ENCODE peak calls at places on chromosomes 7 and 10, in seven cellular contexts. F is HCT116, C is H1, U is HepG2, Q is WTC11, T is HEK293T, O is GM12878. H is an unnamed sample.

GRCh38 chr7:12581897-12582296 is 11.4 kb downstream of the SCIN start:
- DNase-seq in F (no peak), C (no peak), U (no peak), Q (no peak), T (no peak), O (no peak), H (no peak)

GRCh38 chr10:121065330-121065729 is 214.2 kb downstream of the WDR11 start:
- DNase-seq in F (no peak), C (no peak), U (peak; percentile 58), Q (no peak), T (no peak), O (no peak), H (no peak)

GRCh38 chr10:66917104-66917503 is 8.7 kb upstream of the LRRTM3 start:
- DNase-seq in F (no peak), C (no peak), U (no peak), Q (no peak), T (no peak), O (no peak), H (no peak)

GRCh38 chr10:112490543-112490942 is 43.5 kb downstream of the VTI1A start:
- DNase-seq in F (peak; percentile 97), C (no peak), U (peak; percentile 97), Q (no peak), T (no peak), O (no peak), H (no peak)

GRCh38 chr10:124522131-124522902 is 60.7 kb downstream of the LHPP start:
- DNase-seq in F (no peak), C (no peak), U (no peak), Q (peak; percentile 8), T (no peak), O (no peak), H (no peak)

GRCh38 chr7:78326189-78326588 is 527.6 kb downstream of the PHTF2 start:
- DNase-seq in F (no peak), C (no peak), U (no peak), Q (no peak), T (no peak), O (no peak), H (no peak)

GRCh38 chr7:106021211-106022067 is 58.4 kb downstream of the CDHR3 start:
- DNase-seq in F (no peak), C (no peak), U (no peak), Q (peak; percentile 30), T (peak; percentile 18), O (no peak), H (no peak)

GRCh38 chr10:94205370-94205930 is 157.3 kb downstream of the NOC3L start:
- DNase-seq in F (no peak), C (no peak), U (no peak), Q (no peak), T (no peak), O (no peak), H (no peak)

GRCh38 chr7:105352018-105352612 is 36.6 kb downstream of the SRPK2 start:
- DNase-seq in F (no peak), C (no peak), U (no peak), Q (no peak), T (no peak), O (peak; percentile 93), H (no peak)

GRCh38 chr7:104982773-104983619 is 31.0 kb upstream of the KMT2E start:
- DNase-seq in F (no peak), C (no peak), U (no peak), Q (no peak), T (no peak), O (no peak), H (peak; percentile 44)

GRCh38 chr10:113612154-113612553 is 51.7 kb downstream of the NRAP start:
- DNase-seq in F (no peak), C (no peak), U (no peak), Q (no peak), T (no peak), O (no peak), H (no peak)

GRCh38 chr10:130010653-130011052 is 46.6 kb upstream of the EBF3 start:
- DNase-seq in F (no peak), C (no peak), U (no peak), Q (no peak), T (no peak), O (no peak), H (no peak)

GRCh38 chr10:27258838-27259532 is 18.4 kb upstream of the ACBD5 start:
- DNase-seq in F (no peak), C (no peak), U (no peak), Q (peak; percentile 54), T (no peak), O (no peak), H (no peak)

GRCh38 chr7:72391821-72392377 is 20.2 kb downstream of the CALN1 start:
- DNase-seq in F (no peak), C (no peak), U (no peak), Q (no peak), T (no peak), O (no peak), H (no peak)
- TF ChIP-seq SP1 in F (no peak), C (no peak), U (no peak), Q (no peak), T (no peak), O (no peak), H (no peak)

GRCh38 chr10:87590705-87591588 is 68.7 kb upstream of the PAPSS2 start:
- DNase-seq in F (no peak), C (no peak), U (peak; percentile 59), Q (no peak), T (no peak), O (no peak), H (no peak)

GRCh38 chr10:87589653-87590052 is 70.0 kb upstream of the PAPSS2 start:
- DNase-seq in F (no peak), C (no peak), U (peak; percentile 18), Q (no peak), T (no peak), O (no peak), H (no peak)

GRCh38 chr10:87591589-87591886 is 68.1 kb upstream of the PAPSS2 start:
- DNase-seq in F (no peak), C (no peak), U (no peak), Q (no peak), T (no peak), O (no peak), H (no peak)

GRCh38 chr10:87585565-87586514 is 73.8 kb upstream of the PAPSS2 start:
- DNase-seq in F (peak; percentile 70), C (no peak), U (peak; percentile 50), Q (no peak), T (peak; percentile 25), O (no peak), H (no peak)
- TF ChIP-seq SP1 in F (peak; percentile 59), C (no peak), U (no peak), Q (no peak), T (no peak), O (no peak), H (no peak)

GRCh38 chr10:74683067-74683466 is 143.3 kb upstream of the KAT6B start:
- DNase-seq in F (no peak), C (no peak), U (peak; percentile 4), Q (no peak), T (no peak), O (no peak), H (no peak)

GRCh38 chr10:74675527-74675926 is 150.9 kb upstream of the KAT6B start:
- DNase-seq in F (no peak), C (no peak), U (no peak), Q (no peak), T (no peak), O (no peak), H (no peak)

GRCh38 chr10:74681917-74682627 is 144.3 kb upstream of the KAT6B start:
- DNase-seq in F (no peak), C (no peak), U (no peak), Q (no peak), T (no peak), O (no peak), H (no peak)

GRCh38 chr10:74674892-74675291 is 151.5 kb upstream of the KAT6B start:
- DNase-seq in F (no peak), C (no peak), U (no peak), Q (no peak), T (no peak), O (no peak), H (no peak)

DNA sequence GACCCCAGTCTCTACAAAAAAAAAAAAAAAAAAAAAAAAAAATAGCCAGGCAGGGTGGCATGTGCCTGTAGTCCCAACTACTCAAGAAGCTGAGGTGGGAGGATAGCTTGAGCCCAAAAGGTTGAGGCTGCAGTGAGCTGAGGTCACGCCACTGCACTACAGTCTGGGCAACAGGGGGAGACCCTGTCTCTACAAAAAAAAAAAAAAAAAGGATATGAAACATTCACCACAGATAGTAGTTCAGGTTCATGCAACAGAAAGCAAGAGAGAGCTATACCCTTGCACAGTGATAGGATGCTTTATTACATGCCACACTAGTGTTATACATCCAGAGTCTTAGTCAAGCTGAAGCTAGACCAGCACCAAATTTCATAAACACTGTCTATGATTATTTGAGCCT is 148.4 kb upstream of the KAT6B start:
- DNase-seq in F (no peak), C (no peak), U (no peak), Q (no peak), T (no peak), O (peak; percentile 74), H (no peak)
- TF ChIP-seq SP1 in F (no peak), C (no peak), U (no peak), Q (no peak), T (no peak), O (no peak), H (no peak)

DNA sequence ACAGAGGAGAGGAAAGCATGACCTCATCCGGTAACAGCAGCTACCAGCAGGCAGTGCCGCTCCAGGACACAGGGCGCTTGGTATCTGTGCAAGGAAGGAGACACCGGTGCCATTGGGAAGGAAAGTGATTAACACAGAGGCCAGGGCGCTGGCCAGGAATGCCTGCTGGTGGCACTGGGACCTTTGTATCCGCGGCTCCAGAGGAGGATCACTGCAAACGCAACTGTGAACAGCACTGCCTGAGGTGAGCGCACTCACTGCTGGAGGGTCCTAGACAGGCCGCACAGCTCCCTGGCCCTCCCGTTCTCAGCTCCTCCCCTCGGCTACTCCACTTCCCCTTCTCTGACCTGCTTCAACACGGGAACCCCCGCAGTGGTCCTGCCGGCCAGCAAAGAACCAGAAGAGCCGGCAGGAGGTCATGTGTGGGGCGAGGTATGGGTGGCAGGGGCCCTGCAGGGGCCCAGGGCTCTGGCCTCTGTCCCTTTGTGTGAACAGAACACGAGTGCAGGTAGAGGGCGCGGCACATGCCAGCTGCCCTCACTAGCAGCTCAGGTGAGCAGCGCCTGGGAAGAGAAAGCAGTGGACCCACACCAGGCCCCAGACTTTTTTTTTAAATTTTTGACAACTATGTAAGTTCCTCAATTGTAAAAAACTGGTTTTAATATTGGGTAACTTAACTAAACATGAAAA is 107.6 kb downstream of the VIPR2 start:
- DNase-seq in F (no peak), C (no peak), U (no peak), Q (no peak), T (no peak), O (no peak), H (no peak)
- TF ChIP-seq SP1 in F (no peak), C (no peak), U (no peak), Q (no peak), T (no peak), O (no peak), H (no peak)

H was measured in K562.